ENCODE peak calls at places on chromosomes 6 and 20, in seven cellular contexts. Z, D, K, W, U, A and Q are unnamed samples. For H3K4me1, the result is how much of the 10 kb centered on the place peaks cover.

GRCh38 chr6:157879034-157879872 is 56.2 kb downstream of the SNX9 start:
- DNase-seq in Z (no peak), D (no peak), K (no peak), W (peak), U (no peak), A (no peak), Q (no peak)

GRCh38 chr6:17583811-17584210 is 16.3 kb upstream of the FAM8A1 start:
- DNase-seq in Z (no peak), D (peak), K (no peak), W (no peak), U (no peak), A (peak), Q (no peak)

GRCh38 chr6:148998704-148999103 is 251.9 kb downstream of the UST start:
- DNase-seq in Z (no peak), D (peak), K (no peak), W (no peak), U (no peak), A (no peak), Q (no peak)

GRCh38 chr20:8805737-8806442 is 263.0 kb upstream of the PLCB4 start:
- DNase-seq in Z (no peak), D (peak), K (no peak), W (no peak), U (no peak), A (no peak), Q (no peak)

GRCh38 chr20:45407067-45407745 is 883 bp upstream of the DBNDD2 start:
- DNase-seq in Z (peak), D (peak), K (no peak), W (peak), U (peak), A (no peak), Q (peak)

GRCh38 chr6:16239798-16240123 is 1.4 kb downstream of the GMPR start:
- DNase-seq in Z (no peak), D (peak), K (no peak), W (peak), U (peak), A (peak), Q (no peak)

GRCh38 chr20:49450281-49450707 is 32.2 kb downstream of the KCNB1 start:
- DNase-seq in Z (no peak), D (peak), K (no peak), W (peak), U (peak), A (no peak), Q (no peak)

GRCh38 chr6:168264593-168265335 is 54.8 kb downstream of the DACT2 start:
- DNase-seq in Z (peak), D (no peak), K (no peak), W (no peak), U (no peak), A (no peak), Q (peak)

GRCh38 chr20:49747707-49748524 is 34.2 kb upstream of the B4GALT5 start:
- DNase-seq in Z (peak), D (peak), K (no peak), W (no peak), U (no peak), A (peak), Q (no peak)

GRCh38 chr20:14922503-14923267 is 585.3 kb upstream of the FLRT3 start:
- DNase-seq in Z (no peak), D (no peak), K (no peak), W (no peak), U (no peak), A (no peak), Q (no peak)

GRCh38 chr20:58688838-58689237 is 3.8 kb upstream of the NPEPL1 start:
- DNase-seq in Z (no peak), D (no peak), K (no peak), W (no peak), U (no peak), A (peak), Q (no peak)

GRCh38 chr6:135358907-135359459 is 138.6 kb downstream of the AHI1 start:
- DNase-seq in Z (no peak), D (peak), K (peak), W (no peak), U (no peak), A (peak), Q (peak)

GRCh38 chr6:17885079-17885478 is 102.4 kb downstream of the KIF13A start:
- DNase-seq in Z (no peak), D (peak), K (no peak), W (no peak), U (no peak), A (peak), Q (no peak)

GRCh38 chr20:40506567-40506966 is 182.5 kb downstream of the MAFB start:
- DNase-seq in Z (peak), D (peak), K (no peak), W (no peak), U (no peak), A (peak), Q (peak)

GRCh38 chr6:4103929-4104328 is 25.0 kb upstream of the FAM217A start:
- DNase-seq in Z (no peak), D (peak), K (no peak), W (no peak), U (no peak), A (no peak), Q (peak)

GRCh38 chr6:21593927-21594421 is 423 bp downstream of the SOX4 start:
- DNase-seq in Z (no peak), D (peak), K (no peak), W (no peak), U (no peak), A (peak), Q (no peak)

GRCh38 chr20:17678295-17678694 is 3.7 kb downstream of the RRBP1 start:
- DNase-seq in Z (no peak), D (no peak), K (no peak), W (peak), U (no peak), A (no peak), Q (no peak)

GRCh38 chr6:680666-681374 is 12.1 kb downstream of the EXOC2 start:
- DNase-seq in Z (no peak), D (no peak), K (no peak), W (no peak), U (no peak), A (no peak), Q (peak)

GRCh38 chr6:64712606-64713005 is 994.4 kb downstream of the EYS start:
- DNase-seq in Z (no peak), D (peak), K (no peak), W (no peak), U (no peak), A (no peak), Q (no peak)

GRCh38 chr6:145814035-145814500 is 527 bp downstream of the FBXO30 start:
- DNase-seq in Z (no peak), D (peak), K (peak), W (peak), U (peak), A (no peak), Q (peak)

GRCh38 chr20:53079883-53080282 is 107.7 kb downstream of the TSHZ2 start:
- DNase-seq in Z (no peak), D (no peak), K (no peak), W (no peak), U (no peak), A (no peak), Q (no peak)

GRCh38 chr6:150711584-150712501 is 112.2 kb downstream of the PLEKHG1 start:
- DNase-seq in Z (peak), D (no peak), K (no peak), W (no peak), U (no peak), A (no peak), Q (no peak)

GRCh38 chr6:150711061-150711460 is 111.4 kb downstream of the PLEKHG1 start:
- DNase-seq in Z (no peak), D (no peak), K (no peak), W (no peak), U (no peak), A (no peak), Q (no peak)

GRCh38 chr6:150713876-150714275 is 114.2 kb downstream of the PLEKHG1 start:
- DNase-seq in Z (no peak), D (peak), K (no peak), W (no peak), U (no peak), A (no peak), Q (no peak)

GRCh38 chr6:150710236-150710635 is 110.6 kb downstream of the PLEKHG1 start:
- DNase-seq in Z (no peak), D (no peak), K (no peak), W (no peak), U (no peak), A (no peak), Q (no peak)

GRCh38 chr6:150712502-150713252 is 113.0 kb downstream of the PLEKHG1 start:
- DNase-seq in Z (no peak), D (no peak), K (no peak), W (no peak), U (no peak), A (no peak), Q (peak)
- H3K27ac ChIP-seq in Z (no peak), D (no peak), K (no peak), W (no peak), U (no peak), A (no peak), Q (no peak)

GRCh38 chr6:6201200-6201599 is 119.3 kb downstream of the F13A1 start:
- DNase-seq in Z (no peak), D (no peak), K (no peak), W (no peak), U (no peak), A (no peak), Q (no peak)
- H3K4me1 ChIP-seq in Z (under half), D (under half), K (under half), W (under half), U (under half), A (under half), Q (under half)

GRCh38 chr6:82195619-82196018 is 51.9 kb downstream of the IBTK start:
- DNase-seq in Z (no peak), D (no peak), K (no peak), W (no peak), U (no peak), A (no peak), Q (no peak)
- TF ChIP-seq CTCF in Z (no peak), D (no peak), K (no peak), W (no peak), U (no peak), A (no peak), Q (no peak)

GRCh38 chr6:81996414-81996813 is 243.9 kb upstream of the TENT5A start:
- DNase-seq in Z (no peak), D (peak), K (no peak), W (no peak), U (no peak), A (peak), Q (no peak)
- H3K27ac ChIP-seq in Z (no peak), D (peak), K (no peak), W (no peak), U (no peak), A (peak), Q (peak)

GRCh38 chr6:121876721-121877120 is 441.3 kb downstream of the GJA1 start:
- DNase-seq in Z (no peak), D (no peak), K (no peak), W (no peak), U (no peak), A (no peak), Q (no peak)
- H3K4me1 ChIP-seq in Z (under half), D (under half), K (under half), W (under half), U (under half), A (under half), Q (under half)

GRCh38 chr6:111307275-111307858 is 175.7 kb downstream of the REV3L start:
- DNase-seq in Z (no peak), D (no peak), K (no peak), W (no peak), U (no peak), A (no peak), Q (no peak)
- TF ChIP-seq CTCF in Z (no peak), D (no peak), K (no peak), W (no peak), U (no peak), A (no peak), Q (no peak)

GRCh38 chr20:32191873-32192272 is 15.7 kb downstream of the PLAGL2 start:
- DNase-seq in Z (no peak), D (peak), K (no peak), W (no peak), U (no peak), A (peak), Q (no peak)
- H3K27ac ChIP-seq in Z (no peak), D (no peak), K (no peak), W (no peak), U (no peak), A (no peak), Q (no peak)

GRCh38 chr20:36854343-36855240 is 21.3 kb upstream of the TLDC2 start:
- DNase-seq in Z (no peak), D (no peak), K (no peak), W (no peak), U (no peak), A (peak), Q (no peak)
- H3K4me1 ChIP-seq in Z (under half), D (half or more), K (under half), W (under half), U (under half), A (under half), Q (under half)